ENCODE peak calls at places on chromosomes 2 and 18, in five cellular contexts. G is stomach, W is H9, L is heart left ventricle, X is IMR-90. E is an unnamed sample. For H3K27me3, the result is how much of the 10 kb centered on the place peaks cover.

GRCh38 chr2:169768262-169768995 is 30.2 kb upstream of the SSB start:
- DNase-seq in L (peak), X (no peak), G (no peak), W (no peak), E (peak)

GRCh38 chr2:38722271-38723115 is 28.7 kb downstream of the SRSF7 start:
- DNase-seq in X (no peak), G (no peak), W (no peak), L (no peak), E (no peak)

GRCh38 chr18:8458546-8459215 is 150.6 kb upstream of the RAB12 start:
- DNase-seq in L (no peak), G (no peak), W (no peak), X (no peak), E (no peak)

GRCh38 chr2:110993557-110994231 is 127.0 kb upstream of the BCL2L11 start:
- DNase-seq in L (no peak), G (peak), W (no peak), X (no peak), E (no peak)

GRCh38 chr2:175057078-175057685 is 52.0 kb upstream of the CHN1 start:
- DNase-seq in L (no peak), W (peak), X (no peak), G (no peak), E (no peak)

GRCh38 chr18:13296868-13297574 is 78.5 kb downstream of the LDLRAD4 start:
- DNase-seq in W (no peak), X (no peak), L (no peak), G (no peak), E (no peak)

GRCh38 chr18:31206787-31207381 is 44.2 kb upstream of the DSC1 start:
- DNase-seq in X (peak), W (peak), G (peak), L (peak), E (no peak)

GRCh38 chr2:64214281-64215115 is 70.3 kb upstream of the PELI1 start:
- DNase-seq in G (no peak), L (peak), X (no peak), W (no peak), E (no peak)

GRCh38 chr18:48622911-48623431 is 84.1 kb downstream of the CTIF start:
- DNase-seq in G (no peak), X (peak), W (peak), L (no peak), E (no peak)

GRCh38 chr2:54708584-54709340 is 14.7 kb upstream of the EML6 start:
- DNase-seq in W (peak), L (peak), G (peak), X (no peak), E (no peak)

GRCh38 chr2:9737053-9737875 is 106.0 kb upstream of the TAF1B start:
- DNase-seq in L (no peak), G (no peak), X (peak), W (no peak), E (no peak)
- H3K27me3 ChIP-seq in L (under half), G (under half), X (under half), W (under half), E (under half)

DNA sequence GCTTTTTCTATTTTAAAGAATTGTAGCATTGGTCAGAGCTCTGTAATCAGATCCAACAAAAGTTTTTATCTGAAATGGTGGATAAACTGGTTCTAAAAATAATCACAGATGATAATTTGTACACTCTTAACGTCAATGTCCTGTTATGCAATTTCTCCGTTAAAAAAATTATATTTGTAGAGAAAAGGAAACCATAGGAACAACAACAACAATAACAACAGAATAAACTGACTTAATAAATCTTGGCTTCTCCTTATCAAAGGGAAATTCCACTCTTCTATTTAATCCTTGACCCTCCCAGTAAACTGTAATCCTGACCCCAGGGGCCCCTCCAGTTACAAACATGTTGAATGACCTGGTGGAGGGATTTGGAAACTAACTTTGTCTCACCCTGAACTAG is 78.6 kb upstream of the ZFP36L2 start:
- DNase-seq in W (no peak), G (no peak), L (peak), X (peak), E (no peak)
- H3K27ac ChIP-seq in W (no peak), G (peak), L (peak), X (no peak), E (no peak)

DNA sequence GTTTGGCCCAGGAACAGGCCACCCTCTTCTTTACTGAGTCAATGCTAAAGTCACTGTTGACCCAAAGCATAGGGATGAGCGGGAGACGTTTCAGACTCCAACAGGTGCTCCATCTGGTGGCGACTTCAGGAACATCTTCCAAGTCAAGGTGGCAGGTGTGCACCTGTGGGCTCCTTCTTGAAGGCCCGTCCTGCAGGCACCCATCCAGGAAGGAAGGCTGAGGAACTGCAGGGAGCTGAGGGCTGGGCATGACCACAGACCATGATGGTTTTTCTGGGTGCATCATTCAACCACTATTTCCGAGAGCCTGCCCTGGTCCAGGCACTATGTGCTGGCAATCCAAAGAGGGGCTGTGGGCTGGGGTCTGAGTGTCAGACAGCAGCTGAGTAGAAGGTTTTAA is 142.8 kb downstream of the NDUFA10 start:
- DNase-seq in X (no peak), W (peak), G (peak), L (peak), E (peak)
- TF ChIP-seq CTCF in X (no peak), W (peak), G (peak), L (peak), E (peak)

GRCh38 chr2:238848566-238848940 is 668 bp downstream of the TWIST2 start:
- DNase-seq in G (no peak), L (no peak), X (no peak), W (no peak), E (no peak)

GRCh38 chr2:238848941-238849853 is 1.3 kb downstream of the TWIST2 start:
- DNase-seq in X (no peak), W (peak), L (peak), G (no peak), E (no peak)

GRCh38 chr2:238851751-238852150 is 3.9 kb downstream of the TWIST2 start:
- DNase-seq in X (no peak), L (no peak), G (no peak), W (no peak), E (no peak)

GRCh38 chr2:238851026-238851425 is 3.1 kb downstream of the TWIST2 start:
- DNase-seq in G (no peak), X (no peak), W (no peak), L (no peak), E (no peak)

GRCh38 chr2:238850096-238850495 is 2.2 kb downstream of the TWIST2 start:
- DNase-seq in W (no peak), L (no peak), G (no peak), X (peak), E (no peak)
- H3K27me3 ChIP-seq in W (under half), L (half or more), G (half or more), X (under half), E (half or more)

GRCh38 chr18:37452015-37452414 is 113.6 kb downstream of the CELF4 start:
- DNase-seq in W (no peak), G (no peak), X (no peak), L (no peak), E (no peak)

GRCh38 chr18:37447959-37448916 is 117.4 kb downstream of the CELF4 start:
- DNase-seq in L (no peak), G (no peak), X (no peak), W (no peak), E (no peak)

GRCh38 chr18:37450434-37451133 is 115.0 kb downstream of the CELF4 start:
- DNase-seq in L (peak), W (peak), G (no peak), X (peak), E (no peak)

GRCh38 chr18:37451239-37451825 is 114.3 kb downstream of the CELF4 start:
- DNase-seq in L (no peak), X (no peak), G (no peak), W (no peak), E (no peak)

DNA sequence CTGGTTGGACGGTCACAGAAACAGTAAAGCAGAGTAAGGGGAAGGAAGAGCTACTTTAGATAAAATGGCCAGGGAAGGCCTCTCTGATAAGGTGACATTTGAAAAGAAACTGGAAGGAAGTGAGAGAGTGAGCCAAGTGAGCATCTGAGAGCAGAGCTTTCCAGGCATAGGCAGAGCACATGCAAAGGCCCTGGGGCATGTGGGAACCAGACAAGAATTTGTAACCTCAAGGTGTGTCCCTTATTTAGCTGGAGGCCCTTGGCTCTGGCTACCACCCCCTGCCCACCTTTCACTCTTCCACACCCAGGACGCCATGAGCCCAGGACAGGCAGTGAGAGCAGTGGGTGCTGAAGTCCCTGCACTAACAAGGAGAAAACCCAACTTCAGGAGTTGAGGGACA is 116.0 kb downstream of the CELF4 start:
- DNase-seq in G (no peak), W (no peak), L (no peak), X (no peak), E (no peak)
- H3K27ac ChIP-seq in G (no peak), W (no peak), L (no peak), X (no peak), E (no peak)

GRCh38 chr2:126482582-126483464 is 173.1 kb upstream of the GYPC start:
- DNase-seq in W (peak), G (no peak), L (no peak), X (no peak), E (no peak)
- TF ChIP-seq CTCF in W (peak), G (no peak), L (no peak), X (no peak), E (no peak)

GRCh38 chr2:119009110-119009509 is 67.1 kb downstream of the MARCO start:
- DNase-seq in L (no peak), W (peak), X (no peak), G (no peak), E (no peak)

GRCh38 chr2:119005565-119005964 is 63.6 kb downstream of the MARCO start:
- DNase-seq in L (no peak), W (no peak), G (no peak), X (no peak), E (no peak)

GRCh38 chr2:119006441-119006840 is 64.4 kb downstream of the MARCO start:
- DNase-seq in G (no peak), L (no peak), X (no peak), W (no peak), E (no peak)

GRCh38 chr2:119010336-119010735 is 68.3 kb downstream of the MARCO start:
- DNase-seq in W (peak), X (no peak), G (no peak), L (no peak), E (no peak)

GRCh38 chr2:119008108-119008507 is 66.1 kb downstream of the MARCO start:
- DNase-seq in L (no peak), X (no peak), G (no peak), W (no peak), E (no peak)
- H3K27me3 ChIP-seq in L (under half), X (under half), G (half or more), W (under half), E (under half)

GRCh38 chr18:77079088-77079487 is 53.5 kb downstream of the MBP start:
- DNase-seq in X (no peak), L (no peak), W (no peak), G (no peak), E (no peak)
- H3K27ac ChIP-seq in X (no peak), L (no peak), W (no peak), G (no peak), E (no peak)

GRCh38 chr2:144508162-144508765 is 11.7 kb downstream of the ZEB2 start:
- DNase-seq in G (no peak), W (no peak), X (no peak), L (no peak), E (no peak)

GRCh38 chr2:144510206-144510991 is 9.5 kb downstream of the ZEB2 start:
- DNase-seq in W (peak), L (no peak), X (peak), G (no peak), E (no peak)

GRCh38 chr2:144511222-144511855 is 8.6 kb downstream of the ZEB2 start:
- DNase-seq in L (no peak), W (no peak), X (no peak), G (no peak), E (no peak)

GRCh38 chr2:144509001-144509545 is 10.8 kb downstream of the ZEB2 start:
- DNase-seq in W (no peak), X (no peak), G (no peak), L (no peak), E (no peak)

DNA sequence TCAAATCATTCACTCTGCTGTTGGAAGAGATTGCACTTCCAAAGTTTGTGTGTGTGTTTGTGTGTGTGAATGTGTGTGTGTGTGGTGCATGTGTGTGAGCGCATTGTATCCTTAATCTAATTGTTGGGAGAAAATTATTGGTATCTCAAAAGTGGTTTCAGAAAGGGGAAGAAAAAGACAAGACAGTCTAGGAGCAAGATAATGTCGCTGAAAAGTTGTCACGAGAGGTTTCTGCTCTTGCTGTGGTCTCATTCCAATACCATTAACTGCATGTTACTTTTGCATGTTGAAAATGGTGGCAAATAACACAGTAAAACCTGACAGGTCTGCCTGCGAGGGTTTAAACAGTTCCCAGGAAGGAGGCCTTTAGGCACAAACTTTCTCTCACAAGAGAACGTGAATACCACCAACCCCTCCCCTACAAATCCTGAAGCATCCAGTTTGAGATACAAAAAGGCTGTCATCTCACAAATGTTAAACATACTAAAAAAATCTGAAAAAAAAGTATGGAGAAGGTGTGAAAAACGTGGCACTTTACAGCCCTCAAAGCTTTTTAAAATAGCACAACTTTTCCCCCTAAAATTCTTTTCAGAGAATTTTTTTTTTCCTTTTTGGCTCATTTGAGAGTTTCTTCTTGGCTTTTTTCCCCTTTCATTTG is 10.2 kb downstream of the ZEB2 start:
- DNase-seq in G (no peak), L (no peak), X (no peak), W (no peak), E (no peak)
- TF ChIP-seq CTCF in G (no peak), L (no peak), X (no peak), W (no peak), E (no peak)

E was measured in CD4-positive, alpha-beta T cell.